ENCODE peak calls at places on chromosomes 11 and 22, in four cellular contexts. H is neural crest cell; N is aorta; Q is stimulated activated CD8-positive, alpha-beta memory T cell treated with anti-CD3 and anti-CD28 coated beads, Interleukin-4, amount 100 ng/mL, for 24 hours. G is an unnamed sample.

GRCh38 chr11:129268371-129268770 is 76.2 kb upstream of the ARHGAP32 start:
- DNase-seq in N (no peak), Q (no peak), H (no peak), G (no peak)

GRCh38 chr11:2562181-2562581 is 117.4 kb downstream of the KCNQ1 start:
- DNase-seq in H (peak), Q (no peak), N (peak), G (no peak)

GRCh38 chr22:49810363-49811013 is 17.2 kb downstream of the BRD1 start:
- DNase-seq in Q (no peak), H (no peak), N (peak), G (no peak)

GRCh38 chr11:2933376-2934056 is 4.3 kb upstream of the PHLDA2 start:
- DNase-seq in H (no peak), N (peak), Q (no peak), G (peak)

GRCh38 chr11:117818036-117818858 is 6.3 kb downstream of the FXYD2 start:
- DNase-seq in H (no peak), Q (no peak), N (no peak), G (no peak)

GRCh38 chr11:44397586-44398178 is 87.7 kb upstream of the ALX4 start:
- DNase-seq in N (no peak), H (no peak), Q (no peak), G (no peak)

GRCh38 chr11:12006552-12007229 is 1.7 kb downstream of the DKK3 start:
- DNase-seq in Q (no peak), H (no peak), N (no peak), G (no peak)

GRCh38 chr11:125365196-125365931 is 130.7 kb downstream of the FEZ1 start:
- DNase-seq in H (no peak), Q (no peak), N (no peak), G (no peak)

GRCh38 chr22:40594346-40594745 is 42.2 kb downstream of the MRTFA start:
- DNase-seq in Q (no peak), H (no peak), N (no peak), G (no peak)

G was measured in tibial artery.